ENCODE peak calls at places on chromosomes 6 and 20, in five cellular contexts. D is effector memory CD4-positive, alpha-beta T cell; I is breast epithelium; G is fibroblast of lung; N is CD8-positive, alpha-beta T cell. U is an unnamed sample.

GRCh38 chr6:13315896-13316295 is 12.4 kb downstream of the TBC1D7 start:
- DNase-seq in D (no peak), I (no peak), G (no peak), N (no peak), U (no peak)

GRCh38 chr6:44386929-44387345 is 569 bp upstream of the CDC5L start:
- DNase-seq in D (no peak), I (no peak), G (no peak), N (no peak), U (no peak)

GRCh38 chr6:32442977-32443552 is 3.4 kb downstream of the HLA-DRA start:
- DNase-seq in D (no peak), I (no peak), G (no peak), N (no peak), U (no peak)

GRCh38 chr6:130913119-130913518 is 85.9 kb downstream of the SMLR1 start:
- DNase-seq in D (peak), I (no peak), G (no peak), N (peak), U (no peak)

GRCh38 chr20:23683281-23683680 is 5.6 kb downstream of the CST4 start:
- DNase-seq in D (no peak), I (no peak), G (no peak), N (no peak), U (no peak)

GRCh38 chr6:27761391-27761790 is 150.8 kb downstream of the OR2B2 start:
- DNase-seq in D (no peak), I (no peak), G (no peak), N (no peak), U (no peak)

GRCh38 chr20:6075428-6076219 is 21.8 kb upstream of the LRRN4 start:
- DNase-seq in D (no peak), I (no peak), G (peak), N (no peak), U (no peak)

GRCh38 chr6:36715469-36715868 is 17.8 kb downstream of the RAB44 start:
- DNase-seq in D (no peak), I (peak), G (no peak), N (no peak), U (no peak)

GRCh38 chr6:99590728-99591672 is 15.6 kb upstream of the PRDM13 start:
- DNase-seq in D (no peak), I (no peak), G (no peak), N (no peak), U (no peak)

GRCh38 chr6:45633272-45633908 is 255.7 kb upstream of the SUPT3H start:
- DNase-seq in D (no peak), I (no peak), G (no peak), N (no peak), U (no peak)

GRCh38 chr6:85419046-85419759 is 30.7 kb upstream of the NT5E start:
- DNase-seq in D (no peak), I (no peak), G (no peak), N (no peak), U (no peak)

GRCh38 chr6:154998855-154999254 is 3.7 kb downstream of the TIAM2 start:
- DNase-seq in D (no peak), I (no peak), G (no peak), N (no peak), U (no peak)

GRCh38 chr6:10146723-10147451 is 268.0 kb downstream of the TFAP2A start:
- DNase-seq in D (no peak), I (no peak), G (peak), N (no peak), U (no peak)

GRCh38 chr20:58716476-58717277 is 24.1 kb downstream of the NPEPL1 start:
- DNase-seq in D (no peak), I (peak), G (no peak), N (no peak), U (peak)

GRCh38 chr20:24702501-24703283 is 233.3 kb downstream of the SYNDIG1 start:
- DNase-seq in D (no peak), I (no peak), G (no peak), N (no peak), U (no peak)

GRCh38 chr6:25428758-25429317 is 149.7 kb downstream of the CARMIL1 start:
- DNase-seq in D (no peak), I (no peak), G (no peak), N (no peak), U (no peak)

GRCh38 chr6:110822248-110822647 is 7.0 kb upstream of the CDK19 start:
- DNase-seq in D (no peak), I (no peak), G (peak), N (no peak), U (no peak)

GRCh38 chr6:46888578-46888977 is 33.2 kb downstream of the ADGRF5 start:
- DNase-seq in D (no peak), I (no peak), G (no peak), N (no peak), U (no peak)

GRCh38 chr20:50320910-50321796 is 130.5 kb downstream of the CEBPB start:
- DNase-seq in D (no peak), I (peak), G (peak), N (no peak), U (peak)

GRCh38 chr6:41591859-41592502 is 45.8 kb downstream of the FOXP4 start:
- DNase-seq in D (peak), I (peak), G (peak), N (peak), U (peak)

GRCh38 chr6:118012944-118013343 is 105.9 kb downstream of the SLC35F1 start:
- DNase-seq in D (no peak), I (no peak), G (no peak), N (no peak), U (no peak)

GRCh38 chr6:158370805-158371204 is 58.5 kb downstream of the TULP4 start:
- DNase-seq in D (no peak), I (no peak), G (no peak), N (no peak), U (no peak)

GRCh38 chr6:158372570-158372969 is 60.3 kb downstream of the TULP4 start:
- DNase-seq in D (no peak), I (no peak), G (no peak), N (no peak), U (no peak)

GRCh38 chr6:158367824-158368223 is 55.6 kb downstream of the TULP4 start:
- DNase-seq in D (no peak), I (no peak), G (no peak), N (no peak), U (no peak)

GRCh38 chr6:158366363-158366762 is 54.1 kb downstream of the TULP4 start:
- DNase-seq in D (no peak), I (no peak), G (no peak), N (no peak), U (no peak)

GRCh38 chr6:158369241-158369640 is 57.0 kb downstream of the TULP4 start:
- DNase-seq in D (no peak), I (no peak), G (no peak), N (no peak), U (no peak)
- H3K27ac ChIP-seq in D (no peak), I (no peak), G (no peak), N (no peak), U (no peak)

GRCh38 chr6:11278207-11278559 is 45.7 kb upstream of the NEDD9 start:
- DNase-seq in D (no peak), I (no peak), G (no peak), N (peak), U (no peak)
- H3K27ac ChIP-seq in D (peak), I (peak), G (no peak), N (no peak), U (peak)

DNA sequence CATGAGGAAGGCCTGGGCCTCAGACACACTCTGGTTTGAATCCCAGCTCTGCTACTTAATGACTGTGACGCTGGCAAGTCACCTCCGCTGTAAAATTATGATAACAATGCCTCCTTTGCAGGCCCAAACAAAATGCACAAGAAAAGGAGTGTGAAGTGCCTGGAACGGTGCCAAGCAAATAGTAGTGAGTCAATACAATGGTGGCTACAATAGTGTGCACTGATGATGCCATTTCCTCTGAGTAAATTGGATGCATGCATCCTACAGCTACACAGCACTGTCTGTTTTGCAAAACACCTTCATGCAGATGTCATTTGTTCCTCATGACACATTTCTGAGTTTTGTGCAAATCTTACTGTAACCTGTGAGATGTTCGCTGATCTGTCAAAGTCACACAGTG is 161.6 kb downstream of the FOXC1 start:
- DNase-seq in D (no peak), I (no peak), G (no peak), N (peak), U (no peak)
- H3K27ac ChIP-seq in D (no peak), I (no peak), G (no peak), N (no peak), U (no peak)

GRCh38 chr6:124961468-124961783 is 811 bp upstream of the RNF217 start:
- DNase-seq in D (no peak), I (no peak), G (no peak), N (no peak), U (no peak)

GRCh38 chr6:124960757-124961467 is 1.3 kb upstream of the RNF217 start:
- DNase-seq in D (no peak), I (no peak), G (no peak), N (no peak), U (no peak)

GRCh38 chr6:124962617-124963415 is 579 bp downstream of the RNF217 start:
- DNase-seq in D (no peak), I (no peak), G (peak), N (no peak), U (peak)

GRCh38 chr6:124963416-124964083 is 1.3 kb downstream of the RNF217 start:
- DNase-seq in D (no peak), I (no peak), G (peak), N (no peak), U (peak)

DNA sequence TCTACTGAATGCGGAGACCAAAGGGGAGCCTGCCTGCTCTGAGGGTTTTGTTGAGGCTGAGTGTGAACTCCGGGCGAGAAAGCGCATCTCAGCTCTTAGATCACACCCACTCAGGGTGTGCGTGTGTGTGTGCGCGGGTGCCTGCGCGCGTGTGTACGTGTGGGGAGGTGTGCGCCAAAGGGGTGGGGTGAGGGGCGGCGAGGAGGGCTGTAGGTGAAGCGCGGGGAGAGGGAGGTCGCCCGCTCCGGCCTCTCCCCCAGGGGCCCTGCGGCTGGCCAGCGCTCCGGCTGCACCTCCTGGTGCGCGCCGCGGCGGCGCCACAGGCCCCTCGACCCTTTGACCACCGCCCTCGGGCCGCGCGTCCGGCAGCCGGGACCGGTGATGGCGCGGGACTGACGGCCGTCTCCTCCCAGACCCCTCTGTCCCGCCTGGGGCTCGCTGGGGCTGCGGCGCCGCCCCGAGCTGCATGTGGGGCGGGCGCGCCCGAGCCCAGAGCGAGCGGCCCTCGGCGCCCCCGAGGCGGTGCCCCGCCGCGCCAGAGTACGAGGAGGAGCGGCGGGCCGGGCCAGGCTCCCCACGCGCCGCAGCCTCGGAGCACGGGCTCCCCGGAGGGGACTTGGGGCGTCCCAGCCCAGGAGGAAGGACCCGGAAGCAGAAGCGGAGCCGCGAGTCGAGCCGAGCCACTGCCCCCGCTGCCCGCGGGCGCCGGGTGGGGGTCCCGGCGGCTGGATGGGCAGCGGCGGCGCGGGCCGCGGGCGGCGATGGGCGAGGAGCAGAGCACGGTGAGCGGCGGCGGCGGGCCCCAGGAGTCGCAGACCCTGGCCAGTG is at the start of gene RNF217:
- DNase-seq in D (no peak), I (no peak), G (peak), N (no peak), U (peak)
- H3K27ac ChIP-seq in D (no peak), I (peak), G (peak), N (no peak), U (peak)

DNA sequence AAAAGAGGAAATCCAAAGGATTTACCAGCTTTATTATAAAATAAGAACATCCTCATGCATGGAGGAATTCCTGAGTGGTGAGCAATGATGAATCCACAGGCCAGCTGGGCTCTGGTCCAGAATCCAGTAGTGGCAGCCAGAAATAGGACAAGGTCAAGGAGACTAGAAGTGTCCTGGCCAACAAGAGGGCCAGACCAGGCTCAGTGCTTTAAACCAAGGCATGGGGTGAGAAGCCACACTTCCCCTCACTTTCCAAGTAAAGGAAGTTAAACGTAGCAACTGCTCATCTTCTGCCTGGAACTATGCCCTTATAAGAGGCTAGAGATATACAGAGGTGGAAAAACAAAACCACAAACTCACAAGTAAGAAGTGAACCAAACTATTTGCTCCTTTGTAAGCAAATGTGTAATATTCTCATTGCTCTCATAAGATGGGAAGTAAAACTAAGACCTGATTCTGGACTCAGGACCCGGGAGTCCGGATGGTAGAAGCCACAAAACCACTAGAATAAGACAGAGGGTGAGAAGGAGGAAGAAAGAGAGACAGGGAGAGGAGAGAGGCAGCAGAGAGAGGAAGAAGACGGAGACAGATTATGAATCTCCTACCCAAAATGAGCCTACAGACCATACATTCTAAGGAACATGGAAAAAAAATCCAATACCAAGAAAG is 253.2 kb downstream of the UST start:
- DNase-seq in D (no peak), I (peak), G (peak), N (no peak), U (peak)
- H3K27ac ChIP-seq in D (no peak), I (peak), G (no peak), N (no peak), U (peak)

GRCh38 chr6:106794129-106794528 is 164.8 kb downstream of the QRSL1 start:
- DNase-seq in D (no peak), I (no peak), G (no peak), N (no peak), U (no peak)
- H3K27ac ChIP-seq in D (no peak), I (no peak), G (no peak), N (no peak), U (no peak)

GRCh38 chr6:18219611-18220010 is 44.7 kb downstream of the DEK start:
- DNase-seq in D (no peak), I (no peak), G (no peak), N (no peak), U (no peak)
- H3K27ac ChIP-seq in D (no peak), I (no peak), G (no peak), N (no peak), U (no peak)

GRCh38 chr20:49270736-49271135 is 7.1 kb downstream of the ZNFX1 start:
- DNase-seq in D (no peak), I (no peak), G (no peak), N (no peak), U (no peak)
- H3K27ac ChIP-seq in D (no peak), I (no peak), G (no peak), N (no peak), U (no peak)

GRCh38 chr6:112038268-112038667 is 15.6 kb upstream of the CCN6 start:
- DNase-seq in D (no peak), I (no peak), G (no peak), N (no peak), U (no peak)

GRCh38 chr6:112039431-112039770 is 14.5 kb upstream of the CCN6 start:
- DNase-seq in D (no peak), I (no peak), G (no peak), N (no peak), U (no peak)

GRCh38 chr6:112040933-112041332 is 13.0 kb upstream of the CCN6 start:
- DNase-seq in D (no peak), I (no peak), G (no peak), N (no peak), U (no peak)

GRCh38 chr6:112037783-112038216 is 16.1 kb upstream of the CCN6 start:
- DNase-seq in D (no peak), I (no peak), G (peak), N (peak), U (peak)

GRCh38 chr6:112038756-112039430 is 15.0 kb upstream of the CCN6 start:
- DNase-seq in D (no peak), I (no peak), G (no peak), N (no peak), U (no peak)
- H3K27ac ChIP-seq in D (no peak), I (peak), G (no peak), N (no peak), U (peak)